ENCODE peak calls at places on chromosomes 12 and 14, in eight cellular contexts. Y, F, Q, U, L, A, T and G are unnamed samples.

GRCh38 chr12:70691018-70691672 is 53.9 kb upstream of the PTPRB start:
- DNase-seq in Y (no peak), F (peak), Q (no peak), U (no peak), L (no peak), A (no peak), T (no peak), G (no peak)

GRCh38 chr12:34405286-34406227 is 383.3 kb downstream of the ALG10 start:
- DNase-seq in Y (no peak), F (no peak), Q (no peak), U (peak), L (peak), A (peak), T (peak), G (peak)

GRCh38 chr12:71840226-71840847 is 778 bp downstream of the TBC1D15 start:
- DNase-seq in Y (no peak), F (peak), Q (peak), U (no peak), L (no peak), A (no peak), T (no peak), G (no peak)

GRCh38 chr14:64796369-64796768 is 83.3 kb downstream of the SPTB start:
- DNase-seq in Y (no peak), F (no peak), Q (no peak), U (no peak), L (no peak), A (no peak), T (no peak), G (no peak)

GRCh38 chr12:117501470-117501869 is 140.0 kb upstream of the NOS1 start:
- DNase-seq in Y (no peak), F (no peak), Q (no peak), U (no peak), L (no peak), A (peak), T (no peak), G (no peak)

GRCh38 chr12:124381454-124382207 is 86.7 kb downstream of the RFLNA start:
- DNase-seq in Y (no peak), F (peak), Q (no peak), U (no peak), L (peak), A (peak), T (peak), G (peak)

GRCh38 chr12:68080577-68080976 is 79.0 kb downstream of the IFNG start:
- DNase-seq in Y (no peak), F (no peak), Q (no peak), U (peak), L (no peak), A (no peak), T (no peak), G (no peak)

GRCh38 chr14:100522616-100523021 is 64.6 kb downstream of the BEGAIN start:
- DNase-seq in Y (no peak), F (no peak), Q (no peak), U (no peak), L (no peak), A (no peak), T (no peak), G (no peak)

GRCh38 chr14:68715032-68715924 is 77.6 kb downstream of the ZFP36L1 start:
- DNase-seq in Y (no peak), F (peak), Q (no peak), U (no peak), L (peak), A (no peak), T (no peak), G (no peak)

GRCh38 chr12:84653482-84653881 is 259.1 kb downstream of the SLC6A15 start:
- DNase-seq in Y (no peak), F (no peak), Q (no peak), U (no peak), L (no peak), A (no peak), T (no peak), G (no peak)

GRCh38 chr12:112285600-112286401 is 96.4 kb downstream of the HECTD4 start:
- DNase-seq in Y (no peak), F (no peak), Q (no peak), U (no peak), L (no peak), A (no peak), T (no peak), G (no peak)

GRCh38 chr12:117857632-117858274 is 111.0 kb downstream of the KSR2 start:
- DNase-seq in Y (peak), F (peak), Q (no peak), U (no peak), L (no peak), A (no peak), T (no peak), G (no peak)

GRCh38 chr12:116136340-116136739 is 141.2 kb downstream of the MED13L start:
- DNase-seq in Y (no peak), F (no peak), Q (peak), U (no peak), L (no peak), A (no peak), T (no peak), G (no peak)

GRCh38 chr14:71321556-71322315 is 414.5 kb downstream of the PCNX1 start:
- DNase-seq in Y (peak), F (peak), Q (peak), U (no peak), L (no peak), A (no peak), T (no peak), G (no peak)

GRCh38 chr12:70459786-70460185 is 93.7 kb downstream of the KCNMB4 start:
- DNase-seq in Y (no peak), F (no peak), Q (no peak), U (no peak), L (no peak), A (no peak), T (no peak), G (no peak)

GRCh38 chr12:59149995-59150642 is 229.8 kb upstream of the LRIG3 start:
- DNase-seq in Y (peak), F (peak), Q (peak), U (no peak), L (no peak), A (no peak), T (no peak), G (no peak)

GRCh38 chr12:103093499-103094106 is 136.1 kb downstream of the ASCL1 start:
- DNase-seq in Y (no peak), F (no peak), Q (no peak), U (no peak), L (no peak), A (no peak), T (no peak), G (no peak)

GRCh38 chr12:96107236-96107635 is 71.8 kb upstream of the LTA4H start:
- DNase-seq in Y (no peak), F (no peak), Q (no peak), U (no peak), L (no peak), A (peak), T (no peak), G (no peak)

GRCh38 chr12:111010061-111010460 is 89.7 kb upstream of the MYL2 start:
- DNase-seq in Y (no peak), F (no peak), Q (no peak), U (no peak), L (no peak), A (no peak), T (no peak), G (no peak)

GRCh38 chr14:54788701-54789100 is 113.9 kb downstream of the GCH1 start:
- DNase-seq in Y (no peak), F (no peak), Q (no peak), U (no peak), L (no peak), A (no peak), T (no peak), G (no peak)

GRCh38 chr14:55968741-55969140 is 149.5 kb upstream of the PELI2 start:
- DNase-seq in Y (peak), F (no peak), Q (no peak), U (no peak), L (no peak), A (no peak), T (no peak), G (no peak)

GRCh38 chr14:101695659-101696058 is 65.8 kb upstream of the PPP2R5C start:
- DNase-seq in Y (no peak), F (no peak), Q (no peak), U (no peak), L (no peak), A (no peak), T (no peak), G (no peak)

GRCh38 chr12:73390256-73390655 is 1118.1 kb downstream of the TRHDE start:
- DNase-seq in Y (no peak), F (no peak), Q (no peak), U (no peak), L (no peak), A (no peak), T (no peak), G (no peak)

GRCh38 chr12:46891306-46891705 is 65.5 kb upstream of the SLC38A4 start:
- DNase-seq in Y (no peak), F (peak), Q (no peak), U (no peak), L (no peak), A (no peak), T (no peak), G (no peak)

GRCh38 chr12:77133566-77133965 is 68.2 kb upstream of the E2F7 start:
- DNase-seq in Y (peak), F (peak), Q (peak), U (no peak), L (no peak), A (peak), T (no peak), G (no peak)

GRCh38 chr12:32546272-32546671 is 132.8 kb upstream of the DNM1L start:
- DNase-seq in Y (no peak), F (no peak), Q (no peak), U (no peak), L (no peak), A (no peak), T (no peak), G (no peak)

GRCh38 chr12:123905319-123905925 is 67.2 kb downstream of the CCDC92 start:
- DNase-seq in Y (peak), F (peak), Q (peak), U (peak), L (no peak), A (no peak), T (no peak), G (peak)

GRCh38 chr12:8087666-8088065 is 5.6 kb downstream of the NECAP1 start:
- DNase-seq in Y (no peak), F (no peak), Q (no peak), U (no peak), L (no peak), A (no peak), T (no peak), G (no peak)
- H3K4me3 ChIP-seq in Y (no peak), F (no peak), Q (no peak), U (peak), L (no peak), A (no peak), T (no peak), G (no peak)

DNA sequence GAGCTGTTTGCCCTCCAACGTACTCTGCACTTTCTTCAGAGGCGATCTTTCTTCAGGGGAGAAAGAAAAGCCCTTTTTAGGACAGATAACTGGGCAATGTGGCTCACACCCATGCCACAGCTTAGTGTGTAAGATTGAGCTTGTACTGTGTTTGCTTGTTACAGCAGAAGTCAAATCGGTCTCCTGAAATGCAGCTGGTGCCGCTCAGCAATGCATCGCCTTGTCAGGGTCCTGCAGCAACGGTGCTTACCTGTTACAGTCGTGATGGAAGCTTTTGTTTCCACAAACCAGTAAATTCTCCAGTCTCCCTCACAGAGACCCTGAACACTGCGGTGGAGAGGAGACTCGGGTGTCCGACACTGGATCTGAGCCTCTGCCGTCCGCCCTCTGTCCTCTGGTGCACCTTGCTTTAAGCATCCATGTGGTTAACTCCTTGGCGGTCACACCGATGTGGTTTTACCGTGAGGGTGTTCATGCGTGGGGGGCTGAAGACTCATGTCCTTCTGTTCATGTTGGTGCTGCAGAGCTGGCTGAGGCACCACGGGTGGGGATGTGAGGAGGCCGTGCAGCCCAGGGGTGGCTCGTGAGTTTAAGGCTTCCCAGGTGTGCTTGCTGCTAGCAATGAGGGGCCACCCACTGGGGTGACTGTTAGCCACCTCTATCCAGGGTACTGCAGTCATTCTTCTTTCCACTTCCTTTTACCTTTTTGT is 47.3 kb downstream of the FBXL14 start:
- DNase-seq in Y (no peak), F (no peak), Q (no peak), U (no peak), L (peak), A (no peak), T (no peak), G (no peak)
- H3K4me3 ChIP-seq in Y (no peak), F (no peak), Q (no peak), U (no peak), L (no peak), A (no peak), T (no peak), G (no peak)

DNA sequence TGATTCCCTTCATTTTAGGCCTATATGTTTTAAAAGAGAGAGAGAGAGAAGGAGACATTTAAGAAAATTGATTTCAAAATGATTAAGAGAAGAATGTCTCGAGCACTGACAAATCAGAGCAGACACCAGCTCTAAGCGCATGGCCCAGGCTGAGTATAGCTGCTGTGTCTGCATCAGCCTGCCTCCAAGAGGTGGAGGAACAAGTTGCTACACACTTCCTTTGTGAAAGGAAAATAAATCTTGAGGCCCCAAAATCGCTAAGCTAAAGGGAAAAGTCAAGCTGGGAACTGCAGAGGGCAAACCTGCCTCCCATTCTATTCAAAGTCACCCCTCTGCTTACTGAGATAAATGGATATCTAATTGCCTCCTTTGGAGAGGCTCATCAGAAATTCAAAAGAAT is 728.6 kb upstream of the TMEM132C start:
- DNase-seq in Y (no peak), F (no peak), Q (no peak), U (no peak), L (no peak), A (no peak), T (no peak), G (no peak)
- H3K4me3 ChIP-seq in Y (no peak), F (no peak), Q (no peak), U (no peak), L (no peak), A (no peak), T (no peak), G (no peak)

GRCh38 chr12:25051171-25051570 is 102.3 kb upstream of the BCAT1 start:
- DNase-seq in Y (no peak), F (no peak), Q (no peak), U (no peak), L (no peak), A (no peak), T (no peak), G (no peak)
- H3K4me3 ChIP-seq in Y (no peak), F (no peak), Q (no peak), U (peak), L (no peak), A (no peak), T (no peak), G (no peak)